ENCODE peak calls at places on chromosomes 2 and 18, in five cellular contexts. X is Calu3; T is stimulated activated naive CD8-positive, alpha-beta T cell treated with anti-CD3 and anti-CD28 coated beads, Interleukin-15, amount 100 ng/mL, for 72 hours; S is nucleus accumbens; W is astrocyte of the cerebellum. G is an unnamed sample.
A peak's percentile ranks its signal among the peaks of the same experiment; 100 is the strongest.

GRCh38 chr2:187775651-187776050 is 221.4 kb upstream of the TFPI start:
- DNase-seq in X (no peak), T (no peak), S (no peak), W (no peak), G (no peak)

GRCh38 chr2:164913640-164914346 is 41.5 kb downstream of the SLC38A11 start:
- DNase-seq in X (peak; percentile 38), T (no peak), S (no peak), W (no peak), G (peak; percentile 58)

GRCh38 chr2:28751956-28752607 is 452 bp downstream of the PPP1CB start:
- DNase-seq in X (no peak), T (peak; percentile 49), S (peak; percentile 23), W (no peak), G (peak; percentile 19)

GRCh38 chr2:210302326-210302725 is 12.6 kb downstream of the MYL1 start:
- DNase-seq in X (no peak), T (no peak), S (no peak), W (peak; percentile 78), G (peak; percentile 22)

GRCh38 chr18:54151376-54151775 is 73.1 kb downstream of the MBD2 start:
- DNase-seq in X (no peak), T (no peak), S (no peak), W (no peak), G (no peak)

GRCh38 chr18:55261253-55261652 is 302.0 kb upstream of the CCDC68 start:
- DNase-seq in X (no peak), T (no peak), S (no peak), W (no peak), G (no peak)

GRCh38 chr2:59969161-59969560 is 584.3 kb downstream of the BCL11A start:
- DNase-seq in X (no peak), T (no peak), S (no peak), W (no peak), G (no peak)

GRCh38 chr2:119004602-119005001 is 62.6 kb downstream of the MARCO start:
- DNase-seq in X (no peak), T (no peak), S (no peak), W (no peak), G (peak; percentile 78)

GRCh38 chr2:240435457-240435954 is at the start of gene GPC1:
- DNase-seq in X (peak; percentile 77), T (no peak), S (peak; percentile 68), W (peak; percentile 22), G (peak; percentile 79)

GRCh38 chr2:158507141-158507540 is 50.4 kb downstream of the PKP4 start:
- DNase-seq in X (no peak), T (no peak), S (no peak), W (peak; percentile 32), G (peak; percentile 57)

GRCh38 chr18:78861706-78862105 is 117.9 kb upstream of the SALL3 start:
- DNase-seq in X (no peak), T (no peak), S (no peak), W (no peak), G (no peak)

GRCh38 chr2:189327879-189328351 is 113.4 kb upstream of the WDR75 start:
- DNase-seq in X (no peak), T (no peak), S (no peak), W (peak; percentile 49), G (no peak)

GRCh38 chr2:234952270-234953115 is 676 bp downstream of the SH3BP4 start:
- DNase-seq in X (peak; percentile 38), T (peak; percentile 15), S (no peak), W (no peak), G (peak; percentile 36)

GRCh38 chr2:85737481-85737880 is 16.3 kb upstream of the ATOH8 start:
- DNase-seq in X (no peak), T (no peak), S (no peak), W (peak; percentile 57), G (peak; percentile 84)

GRCh38 chr2:190641469-190641868 is 7.4 kb upstream of the NAB1 start:
- DNase-seq in X (no peak), T (no peak), S (no peak), W (no peak), G (peak; percentile 67)

G was measured in kidney tubule cell.